ENCODE peak calls at places on chromosomes 6 and 20, in five cellular contexts. D, E, M, O and L are unnamed samples.

GRCh38 chr6:128672023-128672422 is 151.6 kb upstream of the PTPRK start:
- DNase-seq in D (no peak), E (no peak), M (no peak), O (no peak), L (no peak)

GRCh38 chr6:141552031-141552430 is 580.7 kb upstream of the GJE1 start:
- DNase-seq in D (no peak), E (no peak), M (no peak), O (no peak), L (no peak)

GRCh38 chr6:33064723-33065122 is 8.7 kb downstream of the HLA-DPA1 start:
- DNase-seq in D (no peak), E (no peak), M (no peak), O (no peak), L (no peak)

GRCh38 chr20:25527949-25528348 is 57.4 kb downstream of the NINL start:
- DNase-seq in D (no peak), E (no peak), M (no peak), O (no peak), L (no peak)

GRCh38 chr6:26234421-26235239 is 130.4 kb upstream of the BTN3A2 start:
- DNase-seq in D (peak; percentile 67), E (peak; percentile 85), M (no peak), O (peak; percentile 33), L (no peak)

GRCh38 chr6:150527100-150527499 is 72.6 kb upstream of the PLEKHG1 start:
- DNase-seq in D (no peak), E (no peak), M (no peak), O (no peak), L (no peak)

GRCh38 chr6:62516287-62517152 is 230.5 kb upstream of the KHDRBS2 start:
- DNase-seq in D (peak; percentile 74), E (no peak), M (no peak), O (no peak), L (no peak)

GRCh38 chr6:16163535-16164300 is 34.8 kb downstream of the MYLIP start:
- DNase-seq in D (no peak), E (no peak), M (no peak), O (no peak), L (no peak)

GRCh38 chr20:48818481-48818987 is 9.3 kb downstream of the PREX1 start:
- DNase-seq in D (no peak), E (no peak), M (no peak), O (no peak), L (no peak)

GRCh38 chr20:63044204-63044600 is 37.4 kb upstream of the BHLHE23 start:
- DNase-seq in D (no peak), E (no peak), M (no peak), O (no peak), L (no peak)

GRCh38 chr6:39992861-39993622 is 58.8 kb upstream of the MOCS1 start:
- DNase-seq in D (no peak), E (no peak), M (no peak), O (no peak), L (no peak)

GRCh38 chr6:28789553-28790083 is 134.2 kb downstream of the TRIM27 start:
- DNase-seq in D (peak; percentile 67), E (peak; percentile 77), M (peak; percentile 61), O (no peak), L (no peak)

GRCh38 chr6:29850011-29850553 is 22.5 kb downstream of the HLA-G start:
- DNase-seq in D (peak; percentile 41), E (no peak), M (no peak), O (no peak), L (no peak)

GRCh38 chr6:155014715-155015300 is 19.7 kb downstream of the TIAM2 start:
- DNase-seq in D (no peak), E (no peak), M (no peak), O (no peak), L (peak; percentile 12)

GRCh38 chr6:100175814-100176275 is 181.8 kb upstream of the MCHR2 start:
- DNase-seq in D (no peak), E (no peak), M (no peak), O (no peak), L (no peak)

GRCh38 chr6:43125119-43125518 is 46.0 kb upstream of the SRF start:
- DNase-seq in D (no peak), E (no peak), M (no peak), O (no peak), L (no peak)

GRCh38 chr6:136752554-136752953 is 39.7 kb downstream of the MAP3K5 start:
- DNase-seq in D (no peak), E (no peak), M (no peak), O (no peak), L (no peak)

GRCh38 chr6:88662653-88663174 is 300.7 kb downstream of the RNGTT start:
- DNase-seq in D (no peak), E (no peak), M (no peak), O (no peak), L (no peak)

GRCh38 chr6:158399040-158399700 is 86.9 kb downstream of the TULP4 start:
- DNase-seq in D (no peak), E (no peak), M (no peak), O (no peak), L (no peak)

GRCh38 chr6:151506761-151507160 is 12.9 kb downstream of the CCDC170 start:
- DNase-seq in D (no peak), E (no peak), M (no peak), O (no peak), L (no peak)

GRCh38 chr20:57089701-57090144 is 176.7 kb downstream of the BMP7 start:
- DNase-seq in D (peak; percentile 88), E (peak; percentile 45), M (peak; percentile 4), O (peak; percentile 21), L (peak; percentile 37)

GRCh38 chr6:149454405-149454848 is 30.4 kb downstream of the ZC3H12D start:
- DNase-seq in D (no peak), E (peak; percentile 84), M (no peak), O (no peak), L (peak; percentile 82)

GRCh38 chr6:8556370-8557018 is 121.1 kb upstream of the SLC35B3 start:
- DNase-seq in D (no peak), E (peak; percentile 21), M (no peak), O (no peak), L (no peak)

GRCh38 chr6:2542858-2543218 is 207.9 kb downstream of the MYLK4 start:
- DNase-seq in D (no peak), E (peak; percentile 32), M (no peak), O (no peak), L (no peak)

GRCh38 chr6:1379810-1380198 is 9.6 kb upstream of the FOXF2 start:
- DNase-seq in D (no peak), E (no peak), M (no peak), O (no peak), L (no peak)

GRCh38 chr6:108168501-108168979 is 2.7 kb downstream of the NR2E1 start:
- DNase-seq in D (peak; percentile 67), E (peak; percentile 44), M (no peak), O (no peak), L (no peak)

GRCh38 chr6:111523484-111524166 is 40.6 kb upstream of the REV3L start:
- DNase-seq in D (no peak), E (no peak), M (no peak), O (no peak), L (no peak)

GRCh38 chr6:38131527-38131965 is 312.0 kb downstream of the ZFAND3 start:
- DNase-seq in D (no peak), E (peak; percentile 19), M (no peak), O (no peak), L (no peak)

GRCh38 chr6:148044261-148044731 is 298.3 kb upstream of the SASH1 start:
- DNase-seq in D (no peak), E (no peak), M (no peak), O (no peak), L (no peak)

GRCh38 chr6:41232667-41233066 is 4.5 kb downstream of the TREML4 start:
- DNase-seq in D (no peak), E (no peak), M (no peak), O (no peak), L (peak; percentile 48)